ENCODE peak calls at places on chromosomes 3 and 15, in six cellular contexts. B, K, H, Q, V and L are unnamed samples.

GRCh38 chr3:30659270-30660127 is 53.1 kb downstream of the TGFBR2 start:
- DNase-seq in K (no peak), V (peak), Q (peak), B (no peak), H (no peak), L (no peak)

GRCh38 chr3:133387341-133387740 is 12.5 kb upstream of the BFSP2 start:
- DNase-seq in B (no peak), K (no peak), H (no peak), Q (no peak), V (no peak), L (no peak)

GRCh38 chr3:8210752-8211405 is 290.7 kb upstream of the LMCD1 start:
- DNase-seq in K (no peak), V (no peak), B (no peak), H (no peak), Q (peak), L (no peak)

GRCh38 chr3:137165117-137165806 is 207.5 kb downstream of the IL20RB start:
- DNase-seq in H (no peak), K (peak), V (no peak), Q (peak), B (no peak), L (no peak)

GRCh38 chr15:88246081-88246480 is 10.5 kb downstream of the NTRK3 start:
- DNase-seq in B (no peak), K (no peak), V (no peak), H (no peak), Q (no peak), L (no peak)

GRCh38 chr3:132984181-132984580 is 54.0 kb upstream of the TMEM108 start:
- DNase-seq in K (no peak), B (no peak), Q (peak), H (no peak), V (no peak), L (no peak)

GRCh38 chr15:42344763-42345162 is 14.5 kb upstream of the CAPN3 start:
- DNase-seq in Q (peak), V (peak), B (no peak), K (no peak), H (peak), L (no peak)

GRCh38 chr3:194640829-194641228 is 7.6 kb upstream of the TMEM44 start:
- DNase-seq in K (peak), H (no peak), B (no peak), V (peak), Q (peak), L (no peak)

GRCh38 chr3:44880284-44880683 is 5.9 kb downstream of the TGM4 start:
- DNase-seq in V (no peak), H (no peak), B (no peak), Q (no peak), K (no peak), L (no peak)

GRCh38 chr3:23834082-23834870 is 28.5 kb downstream of the UBE2E1 start:
- DNase-seq in Q (no peak), V (peak), H (no peak), B (no peak), K (no peak), L (no peak)

GRCh38 chr15:74173545-74174215 is at the start of gene ISLR:
- DNase-seq in K (peak), B (peak), Q (peak), V (no peak), H (peak), L (peak)

GRCh38 chr15:73225358-73226015 is 143.3 kb downstream of the HCN4 start:
- DNase-seq in V (no peak), Q (no peak), B (peak), H (no peak), K (peak), L (no peak)

GRCh38 chr3:34260266-34260990 is 462.0 kb downstream of the PDCD6IP start:
- DNase-seq in H (peak), V (peak), Q (peak), K (peak), B (peak), L (peak)

GRCh38 chr3:97860364-97860763 is 38.6 kb downstream of the CRYBG3 start:
- DNase-seq in H (no peak), K (no peak), B (no peak), Q (no peak), V (no peak), L (no peak)

GRCh38 chr3:32249184-32249782 is 10.8 kb downstream of the CMTM8 start:
- DNase-seq in H (no peak), V (no peak), K (no peak), B (no peak), Q (peak), L (no peak)

GRCh38 chr3:28699283-28699682 is 350.7 kb upstream of the AZI2 start:
- DNase-seq in K (no peak), H (no peak), Q (no peak), V (no peak), B (no peak), L (no peak)

GRCh38 chr3:173911446-173911845 is 513.9 kb downstream of the NLGN1 start:
- DNase-seq in H (no peak), B (no peak), Q (no peak), V (no peak), K (no peak), L (no peak)

GRCh38 chr3:129230311-129231019 is 18.9 kb upstream of the COPG1 start:
- DNase-seq in K (no peak), B (no peak), Q (peak), V (peak), H (no peak), L (no peak)

GRCh38 chr3:116267139-116267538 is 178.1 kb downstream of the LSAMP start:
- DNase-seq in B (no peak), V (no peak), Q (no peak), H (no peak), K (no peak), L (no peak)

GRCh38 chr15:56244811-56245576 is 1.3 kb upstream of the RFX7 start:
- DNase-seq in H (peak), V (no peak), K (peak), B (peak), Q (no peak), L (no peak)

GRCh38 chr3:22982981-22983582 is 220.0 kb upstream of the UBE2E2 start:
- DNase-seq in K (no peak), V (no peak), B (no peak), Q (no peak), H (no peak), L (no peak)

GRCh38 chr15:70094690-70095311 is 2.9 kb downstream of the TLE3 start:
- DNase-seq in B (no peak), H (no peak), K (no peak), V (peak), Q (no peak), L (no peak)

GRCh38 chr3:195124378-195124985 is 146.5 kb downstream of the XXYLT1 start:
- DNase-seq in V (peak), B (no peak), Q (no peak), K (no peak), H (no peak), L (peak)

GRCh38 chr15:68210821-68211655 is 5.9 kb upstream of the CALML4 start:
- DNase-seq in Q (peak), K (peak), V (peak), B (peak), H (peak), L (peak)

GRCh38 chr3:50095352-50095998 is 6.8 kb downstream of the RBM5 start:
- DNase-seq in H (no peak), K (no peak), V (no peak), B (peak), Q (peak), L (no peak)

DNA sequence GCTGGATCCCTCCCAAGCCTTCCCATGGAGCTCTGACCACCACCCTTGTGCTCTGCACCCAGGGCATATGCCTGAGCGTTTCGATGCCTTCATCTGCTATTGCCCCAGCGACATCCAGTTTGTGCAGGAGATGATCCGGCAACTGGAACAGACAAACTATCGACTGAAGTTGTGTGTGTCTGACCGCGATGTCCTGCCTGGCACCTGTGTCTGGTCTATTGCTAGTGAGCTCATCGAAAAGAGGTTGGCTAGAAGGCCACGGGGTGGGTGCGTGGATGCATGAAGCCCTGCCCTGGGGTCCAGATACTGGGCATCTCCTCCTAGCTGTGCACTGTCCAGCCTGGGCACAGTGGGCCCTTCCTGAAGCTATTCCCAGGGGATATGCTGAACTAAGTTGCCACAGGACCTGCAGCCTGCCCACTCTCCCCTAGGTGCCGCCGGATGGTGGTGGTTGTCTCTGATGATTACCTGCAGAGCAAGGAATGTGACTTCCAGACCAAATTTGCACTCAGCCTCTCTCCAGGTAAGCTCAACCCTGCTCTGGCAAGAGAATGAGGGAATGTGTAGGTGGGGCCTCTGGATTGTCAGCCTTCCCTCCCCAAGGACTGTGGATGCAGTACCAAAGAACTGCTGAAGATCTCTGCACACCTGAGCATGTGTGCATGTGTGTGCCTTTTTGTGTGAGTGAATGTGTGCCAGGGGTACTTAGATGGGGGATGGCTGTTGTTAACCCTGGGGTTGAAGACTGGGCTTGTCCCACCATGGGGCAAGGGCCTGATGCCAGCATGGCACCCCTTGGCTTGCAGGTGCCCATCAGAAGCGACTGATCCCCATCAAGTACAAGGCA is 2.1 kb downstream of the MYD88 start:
- DNase-seq in V (no peak), K (peak), Q (no peak), B (no peak), H (no peak), L (no peak)
- H3K4me3 ChIP-seq in V (no peak), K (no peak), Q (no peak), B (no peak), H (no peak), L (peak)

DNA sequence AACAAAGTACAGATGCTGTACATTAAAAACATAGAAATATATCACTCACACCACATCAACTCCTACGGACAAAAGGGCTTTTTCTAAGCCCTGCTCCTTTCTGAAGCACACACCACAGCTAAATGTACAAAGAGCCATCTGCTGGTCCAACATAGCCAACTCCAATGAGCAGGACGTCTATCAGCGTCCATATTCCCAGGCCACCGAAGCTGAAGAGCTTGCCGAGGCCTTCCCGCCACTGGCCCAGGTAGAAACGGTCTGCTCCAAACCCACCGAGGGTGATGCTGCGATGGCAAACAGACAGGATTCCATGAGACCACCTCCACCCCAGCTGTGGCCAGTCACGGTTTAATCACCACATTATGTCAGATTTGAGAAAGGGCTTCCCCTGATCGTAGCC is 9.8 kb downstream of the TM2D3 start:
- DNase-seq in K (no peak), H (no peak), Q (no peak), V (peak), B (no peak), L (no peak)
- TF ChIP-seq CTCF in K (peak), H (no peak), Q (no peak), V (peak), B (no peak), L (no peak)

GRCh38 chr15:62933388-62933787 is 109.2 kb upstream of the TPM1 start:
- DNase-seq in K (no peak), B (no peak), H (no peak), V (no peak), Q (no peak), L (no peak)

GRCh38 chr15:62931650-62932049 is 110.9 kb upstream of the TPM1 start:
- DNase-seq in Q (peak), V (no peak), B (no peak), K (no peak), H (no peak), L (no peak)

GRCh38 chr15:62935300-62936081 is 107.1 kb upstream of the TPM1 start:
- DNase-seq in V (peak), Q (no peak), H (no peak), B (no peak), K (no peak), L (no peak)

GRCh38 chr15:62934236-62934971 is 108.1 kb upstream of the TPM1 start:
- DNase-seq in V (no peak), Q (no peak), K (no peak), H (no peak), B (no peak), L (no peak)

DNA sequence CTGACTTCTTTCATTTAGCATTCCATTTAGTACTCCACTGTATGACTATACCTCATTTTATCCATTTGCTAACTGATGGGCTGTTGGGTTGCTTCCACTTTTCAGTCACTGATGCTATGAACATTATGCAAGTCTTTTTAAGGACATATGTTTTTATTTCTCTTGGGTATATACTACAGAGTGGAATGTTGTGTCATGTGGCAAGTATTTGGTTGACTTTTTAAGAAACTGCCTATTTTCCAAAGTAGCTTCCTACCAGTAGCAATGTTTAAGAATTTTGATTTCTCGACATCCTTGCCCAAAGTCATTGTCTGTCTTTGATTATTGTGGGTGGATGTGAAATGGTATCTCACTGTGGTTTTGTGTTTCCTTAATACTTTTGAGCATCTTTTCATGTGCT is 110.1 kb upstream of the TPM1 start:
- DNase-seq in B (no peak), H (no peak), K (no peak), V (no peak), Q (peak), L (no peak)
- H3K4me3 ChIP-seq in B (no peak), H (no peak), K (no peak), V (no peak), Q (no peak), L (no peak)

GRCh38 chr3:175163686-175164085 is 304.6 kb downstream of the NAALADL2 start:
- DNase-seq in V (no peak), H (no peak), B (no peak), Q (no peak), K (no peak), L (no peak)
- TF ChIP-seq CTCF in V (no peak), H (no peak), B (no peak), Q (no peak), K (no peak), L (no peak)

DNA sequence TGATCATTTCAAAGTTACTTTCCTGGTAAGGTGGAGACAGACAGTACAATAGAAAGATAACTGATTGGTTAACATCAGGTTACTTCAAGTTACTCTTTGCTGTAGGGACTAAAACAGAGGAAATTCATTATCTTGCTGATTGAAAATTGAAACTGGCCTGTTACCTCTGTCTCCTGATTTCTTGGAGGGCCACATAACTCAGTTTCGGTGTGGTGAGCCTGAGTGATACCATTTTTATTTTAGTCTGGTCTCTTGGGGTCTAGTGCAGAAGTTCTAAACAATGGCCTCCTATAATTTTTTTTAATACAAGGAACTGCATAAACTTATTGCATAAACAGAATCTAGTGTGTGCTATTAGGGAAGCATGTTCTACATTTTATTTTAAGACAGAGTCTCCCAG is 1.2 kb upstream of the ICE2 start:
- DNase-seq in V (no peak), B (no peak), Q (no peak), K (no peak), H (no peak), L (no peak)
- H3K4me3 ChIP-seq in V (no peak), B (peak), Q (no peak), K (peak), H (no peak), L (no peak)

GRCh38 chr3:82495655-82496054 is 734.2 kb upstream of the GBE1 start:
- DNase-seq in Q (no peak), B (no peak), K (no peak), V (no peak), H (no peak), L (no peak)
- TF ChIP-seq CTCF in Q (no peak), B (no peak), K (no peak), V (no peak), H (no peak), L (no peak)

DNA sequence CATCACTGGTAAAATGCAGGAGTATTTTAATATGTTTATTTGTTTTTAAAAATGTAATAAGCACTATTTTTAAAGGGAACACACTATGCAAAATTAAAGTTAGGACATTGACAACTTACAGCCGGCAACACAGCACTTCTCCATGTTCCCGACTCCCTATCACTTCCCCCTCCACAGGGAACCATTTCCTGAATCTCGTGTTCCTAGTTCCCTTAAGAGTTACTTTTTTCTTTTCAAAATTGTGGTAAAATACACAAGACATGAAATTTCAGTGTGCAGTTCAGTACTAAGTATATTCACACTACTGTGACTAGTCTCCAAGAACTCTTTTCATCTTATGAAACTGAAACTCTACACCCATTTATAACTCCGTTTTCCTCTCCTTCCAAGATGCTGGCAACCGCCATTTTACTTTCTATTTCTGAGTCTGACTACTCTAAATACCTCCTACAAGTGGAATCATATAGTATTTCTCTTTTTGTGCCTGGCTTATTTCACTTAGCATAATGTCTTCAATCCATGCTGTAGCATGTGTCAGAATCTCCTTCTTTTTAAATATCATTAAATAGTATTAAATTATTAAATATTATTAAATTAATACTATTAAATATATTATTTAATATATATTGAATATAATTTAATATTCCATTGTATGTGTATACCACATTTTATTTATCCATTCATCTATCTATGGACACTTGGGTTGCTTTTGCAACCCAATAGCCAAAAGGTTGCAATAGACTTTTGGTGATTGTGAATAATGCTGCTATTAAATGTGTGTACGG is 25.9 kb upstream of the UBE2Q2 start:
- DNase-seq in K (no peak), B (no peak), V (no peak), H (no peak), Q (peak), L (no peak)
- H3K4me3 ChIP-seq in K (no peak), B (no peak), V (no peak), H (no peak), Q (no peak), L (peak)